ENCODE peak calls at places on chromosomes 5 and 9, in five cellular contexts. T is HS-5, X is hippocampal formation, D is H9, N is aorta. S is an unnamed sample.

GRCh38 chr9:23698161-23698560 is 127.9 kb downstream of the ELAVL2 start:
- DNase-seq in T (no peak), D (no peak), N (no peak), X (no peak), S (no peak)

GRCh38 chr5:141094481-141095262 is at the start of gene PCDHB2:
- DNase-seq in N (no peak), D (peak), X (peak), T (peak), S (no peak)

GRCh38 chr5:96893342-96893741 is 17.0 kb downstream of the ERAP2 start:
- DNase-seq in N (no peak), X (no peak), T (peak), D (no peak), S (peak)

GRCh38 chr9:101582593-101582992 is 12.2 kb downstream of the PPP3R2 start:
- DNase-seq in T (peak), N (no peak), D (no peak), X (no peak), S (peak)

GRCh38 chr5:100647461-100648230 is 112.5 kb downstream of the FAM174A start:
- DNase-seq in N (peak), D (no peak), X (no peak), T (no peak), S (no peak)

GRCh38 chr5:139459451-139459934 is 3.0 kb downstream of the ECSCR start:
- DNase-seq in D (no peak), X (no peak), N (no peak), T (no peak), S (no peak)

GRCh38 chr5:116453920-116454319 is 120.7 kb downstream of the SEMA6A start:
- DNase-seq in N (no peak), X (peak), T (no peak), D (no peak), S (no peak)

GRCh38 chr9:124782661-124783574 is 6.0 kb downstream of the OLFML2A start:
- DNase-seq in N (no peak), T (no peak), D (no peak), X (no peak), S (no peak)

GRCh38 chr9:12723409-12724028 is 30.3 kb downstream of the TYRP1 start:
- DNase-seq in D (no peak), T (no peak), N (no peak), X (no peak), S (no peak)

GRCh38 chr9:129420721-129421120 is 200.2 kb downstream of the C9orf50 start:
- DNase-seq in D (no peak), X (no peak), T (no peak), N (no peak), S (no peak)

GRCh38 chr5:89396262-89396975 is 513.4 kb upstream of the MEF2C start:
- DNase-seq in T (no peak), X (peak), N (no peak), D (no peak), S (no peak)